ENCODE peak calls at places on chromosomes 6 and 20, in seven cellular contexts. W is endothelial cell of umbilical vein; P is GM23248; T is heart right ventricle; Z is effector memory CD4-positive, alpha-beta T cell; V is esophagus muscularis mucosa; Q is right cardiac atrium. H is an unnamed sample. For H3K4me1, the result is how much of the 10 kb centered on the place peaks cover.

GRCh38 chr20:32535316-32535952 is 49.7 kb downstream of the NOL4L start:
- DNase-seq in W (no peak), P (no peak), T (no peak), Z (no peak), V (no peak), Q (no peak), H (peak)

GRCh38 chr6:79864421-79864820 is 82.9 kb downstream of the ELOVL4 start:
- DNase-seq in W (no peak), P (no peak), T (no peak), Z (no peak), V (no peak), Q (no peak), H (no peak)

GRCh38 chr6:1917628-1918371 is 308.1 kb downstream of the FOXC1 start:
- DNase-seq in W (peak), P (peak), T (no peak), Z (no peak), V (peak), Q (no peak), H (no peak)

GRCh38 chr6:140043357-140043756 is 668.9 kb upstream of the CITED2 start:
- DNase-seq in W (peak), P (peak), T (no peak), Z (no peak), V (no peak), Q (no peak), H (no peak)

GRCh38 chr20:47799116-47799715 is 13.9 kb upstream of the SULF2 start:
- DNase-seq in W (peak), P (no peak), T (peak), Z (no peak), V (no peak), Q (no peak), H (no peak)

GRCh38 chr6:142868917-142869316 is 76.1 kb downstream of the HIVEP2 start:
- DNase-seq in W (peak), P (peak), T (no peak), Z (no peak), V (no peak), Q (no peak), H (no peak)

GRCh38 chr6:69584536-69584912 is 212.3 kb downstream of the LMBRD1 start:
- DNase-seq in W (no peak), P (peak), T (no peak), Z (no peak), V (no peak), Q (no peak), H (no peak)

GRCh38 chr6:80541186-80541585 is 434.7 kb downstream of the BCKDHB start:
- DNase-seq in W (no peak), P (peak), T (no peak), Z (no peak), V (no peak), Q (no peak), H (no peak)

GRCh38 chr6:14207493-14207892 is 89.9 kb downstream of the CD83 start:
- DNase-seq in W (no peak), P (peak), T (no peak), Z (no peak), V (no peak), Q (no peak), H (no peak)

GRCh38 chr6:131917318-131917717 is 33.9 kb downstream of the CCN2 start:
- DNase-seq in W (no peak), P (peak), T (no peak), Z (no peak), V (no peak), Q (no peak), H (peak)

GRCh38 chr20:14882846-14883245 is 545.4 kb upstream of the FLRT3 start:
- DNase-seq in W (no peak), P (no peak), T (no peak), Z (no peak), V (no peak), Q (no peak), H (no peak)

GRCh38 chr6:37713529-37714119 is 15.9 kb upstream of the MDGA1 start:
- DNase-seq in W (no peak), P (peak), T (no peak), Z (no peak), V (no peak), Q (no peak), H (no peak)

GRCh38 chr6:157266274-157267101 is 56.8 kb downstream of the TMEM242 start:
- DNase-seq in W (no peak), P (no peak), T (no peak), Z (no peak), V (no peak), Q (no peak), H (no peak)

GRCh38 chr6:114421219-114421618 is 78.4 kb upstream of the HS3ST5 start:
- DNase-seq in W (no peak), P (no peak), T (no peak), Z (no peak), V (no peak), Q (no peak), H (no peak)

GRCh38 chr20:20549699-20550098 is 162.7 kb downstream of the RALGAPA2 start:
- DNase-seq in W (no peak), P (peak), T (no peak), Z (no peak), V (no peak), Q (no peak), H (no peak)

GRCh38 chr6:110813813-110814487 is 1.3 kb downstream of the CDK19 start:
- DNase-seq in W (no peak), P (no peak), T (no peak), Z (no peak), V (no peak), Q (no peak), H (peak)

GRCh38 chr20:50130995-50131394 is 18.0 kb upstream of the UBE2V1 start:
- DNase-seq in W (no peak), P (no peak), T (peak), Z (no peak), V (no peak), Q (peak), H (no peak)

GRCh38 chr20:50128520-50128905 is 15.6 kb upstream of the UBE2V1 start:
- DNase-seq in W (no peak), P (no peak), T (no peak), Z (no peak), V (no peak), Q (no peak), H (no peak)

GRCh38 chr20:50127587-50128519 is 14.9 kb upstream of the UBE2V1 start:
- DNase-seq in W (no peak), P (no peak), T (no peak), Z (no peak), V (no peak), Q (no peak), H (no peak)

GRCh38 chr20:50130346-50130703 is 17.4 kb upstream of the UBE2V1 start:
- DNase-seq in W (no peak), P (peak), T (no peak), Z (no peak), V (no peak), Q (no peak), H (no peak)

DNA sequence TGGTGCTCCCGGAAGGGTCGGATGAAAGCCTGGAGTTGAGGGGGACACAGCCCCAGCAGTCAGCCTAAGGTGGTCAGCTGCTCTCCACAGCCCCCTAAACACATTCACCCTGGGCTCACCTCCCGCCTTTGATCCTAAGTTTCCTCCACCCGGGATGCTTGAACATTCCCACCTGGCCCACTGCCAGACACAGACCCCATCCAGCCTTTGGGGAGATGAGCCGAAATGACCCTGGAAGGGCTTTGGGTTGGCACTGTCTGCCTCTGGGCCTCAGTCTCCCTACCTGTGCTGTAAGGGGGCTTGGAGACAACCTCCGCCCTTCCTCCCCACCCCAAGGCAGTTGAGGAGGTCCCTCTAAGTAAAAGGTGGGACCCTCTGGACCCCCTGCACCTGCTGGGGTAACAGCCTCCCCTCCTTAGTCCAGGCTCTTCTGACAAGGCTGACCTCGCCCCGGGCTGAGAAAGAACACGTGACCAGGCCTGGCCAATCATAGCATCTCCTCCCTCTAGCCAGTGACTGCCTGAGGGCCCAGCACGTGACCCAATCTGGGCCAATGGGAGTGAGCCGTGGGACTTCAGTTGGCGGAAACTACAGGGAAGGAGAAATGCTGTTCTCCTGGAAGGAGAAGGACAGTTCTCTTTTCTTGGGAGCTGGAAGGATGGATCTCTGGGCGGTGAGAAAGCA is 16.9 kb upstream of the UBE2V1 start:
- DNase-seq in W (no peak), P (peak), T (no peak), Z (no peak), V (no peak), Q (no peak), H (no peak)
- H3K4me3 ChIP-seq in W (no peak), P (no peak), T (no peak), Z (no peak), V (peak), Q (no peak), H (no peak)

GRCh38 chr20:17608701-17609497 is 39.0 kb downstream of the DSTN start:
- DNase-seq in W (no peak), P (no peak), T (no peak), Z (no peak), V (no peak), Q (no peak), H (no peak)

GRCh38 chr20:17606001-17606400 is 36.1 kb downstream of the DSTN start:
- DNase-seq in W (no peak), P (no peak), T (no peak), Z (no peak), V (no peak), Q (no peak), H (no peak)

GRCh38 chr20:17601957-17602356 is 32.1 kb downstream of the DSTN start:
- DNase-seq in W (no peak), P (no peak), T (no peak), Z (no peak), V (no peak), Q (no peak), H (no peak)

GRCh38 chr20:17602493-17602892 is 32.6 kb downstream of the DSTN start:
- DNase-seq in W (no peak), P (no peak), T (no peak), Z (no peak), V (no peak), Q (no peak), H (no peak)

GRCh38 chr20:17605131-17605660 is 35.3 kb downstream of the DSTN start:
- DNase-seq in W (no peak), P (no peak), T (no peak), Z (no peak), V (no peak), Q (no peak), H (no peak)
- H3K4me1 ChIP-seq in W (under half), P (under half), T (under half), Z (under half), V (under half), Q (under half), H (under half)

GRCh38 chr20:4814696-4815252 is 93.1 kb downstream of the PRND start:
- DNase-seq in W (peak), P (no peak), T (no peak), Z (peak), V (no peak), Q (peak), H (peak)
- H3K4me3 ChIP-seq in W (no peak), P (no peak), T (no peak), Z (peak), V (no peak), Q (no peak), H (peak)

DNA sequence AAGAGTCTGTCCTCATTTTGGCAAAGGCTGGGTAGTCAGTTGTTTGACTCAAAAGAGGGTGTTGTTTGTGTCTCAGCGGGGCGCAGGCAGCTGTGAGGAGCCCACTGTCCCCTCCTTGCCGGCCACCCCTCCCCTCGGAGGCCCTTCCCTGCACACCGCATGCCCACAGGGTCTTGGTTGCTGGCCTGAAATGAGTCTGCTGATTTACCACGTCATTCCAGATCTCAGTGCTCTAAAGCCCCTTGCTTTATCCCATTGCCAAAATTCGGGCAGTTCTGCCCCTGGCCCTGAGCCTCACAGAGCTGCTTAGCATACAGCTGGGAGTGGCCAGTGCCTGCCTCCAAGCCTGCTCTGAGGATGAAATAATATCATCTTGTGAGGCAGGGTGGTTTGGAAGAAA is 220.7 kb downstream of the UST start:
- DNase-seq in W (no peak), P (no peak), T (no peak), Z (no peak), V (no peak), Q (peak), H (no peak)
- H3K4me1 ChIP-seq in W (under half), P (under half), T (under half), Z (under half), V (under half), Q (under half), H (under half)

H was measured in OCI-LY7.